ENCODE peak calls at places on chromosomes 1 and 21, in nine cellular contexts. O, B, A, F, W, D, J, E and U are unnamed samples.

GRCh38 chr1:224041032-224041431 is 72.9 kb upstream of the FBXO28 start:
- DNase-seq in O (no peak), B (no peak), A (no peak), F (no peak), W (no peak), D (no peak), J (no peak), E (no peak), U (no peak)

GRCh38 chr1:93346472-93346991 is 825 bp downstream of the DR1 start:
- DNase-seq in O (no peak), B (no peak), A (peak; percentile 13), F (peak; percentile 46), W (peak; percentile 37), D (no peak), J (peak; percentile 6), E (no peak), U (no peak)

GRCh38 chr1:210687582-210688279 is 359.0 kb downstream of the HHAT start:
- DNase-seq in O (no peak), B (no peak), A (no peak), F (no peak), W (no peak), D (no peak), J (no peak), E (no peak), U (no peak)

GRCh38 chr1:109261006-109261405 is 11.7 kb downstream of the CELSR2 start:
- DNase-seq in O (no peak), B (no peak), A (no peak), F (no peak), W (no peak), D (no peak), J (no peak), E (no peak), U (no peak)

GRCh38 chr1:202143768-202144509 is 598 bp downstream of the ARL8A start:
- DNase-seq in O (no peak), B (no peak), A (no peak), F (peak; percentile 79), W (peak; percentile 49), D (peak; percentile 69), J (peak; percentile 67), E (no peak), U (no peak)

GRCh38 chr21:17550671-17551308 is 37.9 kb downstream of the CXADR start:
- DNase-seq in O (no peak), B (no peak), A (no peak), F (no peak), W (peak; percentile 2), D (no peak), J (no peak), E (no peak), U (no peak)

GRCh38 chr1:219427400-219427799 is 185.5 kb downstream of the ZC3H11B start:
- DNase-seq in O (no peak), B (no peak), A (no peak), F (no peak), W (no peak), D (no peak), J (no peak), E (no peak), U (no peak)

GRCh38 chr1:35564037-35564883 is 6.7 kb downstream of the NCDN start:
- DNase-seq in O (peak; percentile 63), B (no peak), A (peak; percentile 67), F (peak; percentile 90), W (peak; percentile 88), D (peak; percentile 82), J (peak; percentile 75), E (peak; percentile 29), U (no peak)

GRCh38 chr1:15850450-15851079 is 3.1 kb downstream of the SPEN start:
- DNase-seq in O (no peak), B (no peak), A (no peak), F (no peak), W (no peak), D (no peak), J (no peak), E (no peak), U (no peak)

GRCh38 chr1:218171302-218171893 is 113.7 kb upstream of the RRP15 start:
- DNase-seq in O (peak; percentile 52), B (no peak), A (no peak), F (peak; percentile 15), W (no peak), D (no peak), J (no peak), E (no peak), U (no peak)

GRCh38 chr21:22791986-22792560 is 1793.9 kb downstream of the NCAM2 start:
- DNase-seq in O (peak; percentile 41), B (no peak), A (no peak), F (peak; percentile 18), W (peak; percentile 24), D (no peak), J (no peak), E (no peak), U (no peak)

GRCh38 chr1:230425252-230426061 is 675 bp downstream of the PGBD5 start:
- DNase-seq in O (peak; percentile 19), B (no peak), A (no peak), F (no peak), W (no peak), D (peak; percentile 42), J (no peak), E (no peak), U (no peak)

GRCh38 chr1:167171286-167171929 is 49.3 kb upstream of the POU2F1 start:
- DNase-seq in O (no peak), B (no peak), A (no peak), F (no peak), W (no peak), D (no peak), J (no peak), E (no peak), U (no peak)

GRCh38 chr1:29033829-29034466 is 89.8 kb downstream of the TMEM200B start:
- DNase-seq in O (peak; percentile 56), B (no peak), A (no peak), F (peak; percentile 45), W (no peak), D (no peak), J (peak; percentile 11), E (no peak), U (no peak)

GRCh38 chr1:110438883-110439282 is 12.1 kb upstream of the PROK1 start:
- DNase-seq in O (no peak), B (no peak), A (no peak), F (no peak), W (no peak), D (no peak), J (no peak), E (no peak), U (no peak)

GRCh38 chr1:207051615-207051943 is 571 bp upstream of the YOD1 start:
- DNase-seq in O (no peak), B (no peak), A (no peak), F (no peak), W (no peak), D (no peak), J (no peak), E (no peak), U (no peak)

GRCh38 chr1:52880226-52880625 is 37.7 kb downstream of the ZYG11A start:
- DNase-seq in O (no peak), B (no peak), A (no peak), F (no peak), W (no peak), D (no peak), J (no peak), E (no peak), U (no peak)